ENCODE peak calls at places on chromosomes 3 and 15, in nine cellular contexts. P is CD8-positive, alpha-beta T cell; T is heart right ventricle; W is epithelial cell of proximal tubule; S is fibroblast of lung; U is nephron progenitor cell; A is endothelial cell; V is transverse colon; N is upper lobe of right lung. M is an unnamed sample.
A peak's percentile ranks its signal among the peaks of the same experiment; 100 is the strongest.

GRCh38 chr3:136075816-136076215 is 110.3 kb downstream of the PPP2R3A start:
- DNase-seq in P (no peak), T (no peak), W (no peak), S (peak; percentile 58), U (no peak), A (no peak), V (no peak), N (no peak), M (no peak)

GRCh38 chr3:60839242-60839641 is 412.0 kb downstream of the FHIT start:
- DNase-seq in P (no peak), T (no peak), W (no peak), S (peak; percentile 1), U (no peak), A (no peak), V (no peak), N (no peak), M (no peak)

GRCh38 chr3:161252143-161252542 is 31.0 kb downstream of the NMD3 start:
- DNase-seq in P (no peak), T (no peak), W (no peak), S (no peak), U (no peak), A (no peak), V (no peak), N (no peak), M (no peak)

GRCh38 chr3:197597335-197597734 is 41.6 kb upstream of the BDH1 start:
- DNase-seq in P (no peak), T (no peak), W (no peak), S (no peak), U (no peak), A (no peak), V (no peak), N (no peak), M (no peak)

GRCh38 chr15:74957301-74958035 is 896 bp upstream of the RPP25 start:
- DNase-seq in P (no peak), T (peak; percentile 29), W (no peak), S (no peak), U (no peak), A (peak; percentile 51), V (peak; percentile 67), N (peak; percentile 82), M (no peak)

GRCh38 chr3:189361103-189361835 is 189.5 kb downstream of the TPRG1 start:
- DNase-seq in P (no peak), T (no peak), W (no peak), S (no peak), U (no peak), A (no peak), V (no peak), N (no peak), M (no peak)

GRCh38 chr3:114093596-114093995 is 37.1 kb downstream of the QTRT2 start:
- DNase-seq in P (no peak), T (peak; percentile 29), W (peak; percentile 60), S (peak; percentile 76), U (no peak), A (no peak), V (peak; percentile 16), N (no peak), M (no peak)

GRCh38 chr3:60746690-60747416 is 504.4 kb downstream of the FHIT start:
- DNase-seq in P (no peak), T (no peak), W (no peak), S (peak; percentile 43), U (no peak), A (peak; percentile 7), V (no peak), N (no peak), M (no peak)

GRCh38 chr15:30859091-30859874 is 44.4 kb upstream of the FAN1 start:
- DNase-seq in P (no peak), T (no peak), W (no peak), S (peak; percentile 43), U (peak; percentile 10), A (peak; percentile 14), V (no peak), N (no peak), M (no peak)

GRCh38 chr3:135056733-135057310 is 261.8 kb downstream of the EPHB1 start:
- DNase-seq in P (no peak), T (no peak), W (no peak), S (no peak), U (no peak), A (no peak), V (no peak), N (no peak), M (no peak)

GRCh38 chr3:135055449-135055848 is 260.4 kb downstream of the EPHB1 start:
- DNase-seq in P (no peak), T (no peak), W (no peak), S (no peak), U (no peak), A (no peak), V (no peak), N (no peak), M (no peak)

GRCh38 chr3:135059580-135059979 is 264.5 kb downstream of the EPHB1 start:
- DNase-seq in P (no peak), T (no peak), W (no peak), S (no peak), U (no peak), A (no peak), V (no peak), N (no peak), M (no peak)

GRCh38 chr3:135057996-135058395 is 262.9 kb downstream of the EPHB1 start:
- DNase-seq in P (no peak), T (no peak), W (no peak), S (no peak), U (no peak), A (no peak), V (no peak), N (no peak), M (no peak)

GRCh38 chr3:135056084-135056730 is 261.1 kb downstream of the EPHB1 start:
- DNase-seq in P (no peak), T (no peak), W (no peak), S (no peak), U (no peak), A (no peak), V (no peak), N (no peak), M (no peak)
- TF ChIP-seq CTCF in P (no peak), T (no peak), W (no peak), S (no peak), U (no peak), A (no peak), V (no peak), N (no peak), M (no peak)

GRCh38 chr3:42001777-42002176 is 39.9 kb upstream of the ULK4 start:
- DNase-seq in P (no peak), T (no peak), W (no peak), S (no peak), U (no peak), A (no peak), V (no peak), N (no peak), M (no peak)

GRCh38 chr3:42002790-42003189 is 40.9 kb upstream of the ULK4 start:
- DNase-seq in P (no peak), T (no peak), W (no peak), S (no peak), U (no peak), A (no peak), V (no peak), N (no peak), M (no peak)

GRCh38 chr3:41997702-41998551 is 36.0 kb upstream of the ULK4 start:
- DNase-seq in P (no peak), T (no peak), W (no peak), S (peak; percentile 15), U (peak; percentile 13), A (peak; percentile 28), V (no peak), N (no peak), M (no peak)
- TF ChIP-seq CTCF in P (no peak), T (peak; percentile 47), W (peak; percentile 47), S (peak; percentile 48), U (peak; percentile 42), A (peak; percentile 41), V (no peak), N (peak; percentile 45), M (no peak)

DNA sequence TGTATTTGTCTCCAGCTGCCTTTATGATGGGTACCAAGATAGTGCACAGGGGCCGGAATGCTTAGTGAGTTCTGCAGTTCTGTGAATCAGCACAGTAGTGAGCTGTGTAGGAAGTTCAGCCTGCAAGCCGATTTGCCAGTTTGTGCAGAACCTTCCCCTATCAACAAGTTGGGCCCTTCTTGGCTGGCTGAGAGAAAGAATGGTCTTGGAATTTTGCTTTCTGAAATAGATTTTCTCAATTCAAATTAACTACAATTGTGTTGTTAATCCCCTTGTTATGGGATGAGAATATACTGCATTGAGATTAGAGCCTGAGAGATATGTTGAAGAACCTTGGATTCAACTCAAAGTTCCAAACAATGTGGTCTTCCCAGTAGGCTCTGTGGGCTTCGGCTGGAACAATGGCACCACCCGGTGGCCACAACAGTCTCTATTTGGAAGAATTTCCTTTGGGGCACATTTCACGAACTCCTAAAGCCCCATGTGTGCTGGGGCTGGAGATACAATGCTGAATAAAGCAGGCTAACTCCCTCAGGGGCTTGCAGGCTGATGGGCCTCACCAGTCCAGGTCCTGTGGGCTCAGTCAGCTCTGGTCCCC is 59.1 kb downstream of the TRIM42 start:
- DNase-seq in P (no peak), T (peak; percentile 40), W (no peak), S (peak; percentile 25), U (peak; percentile 51), A (peak; percentile 64), V (peak; percentile 18), N (no peak), M (no peak)
- TF ChIP-seq CTCF in P (no peak), T (peak; percentile 57), W (peak; percentile 81), S (peak; percentile 45), U (peak; percentile 48), A (peak; percentile 40), V (peak; percentile 22), N (peak; percentile 49), M (no peak)

GRCh38 chr15:79167776-79168175 is 77.2 kb upstream of the RASGRF1 start:
- DNase-seq in P (no peak), T (no peak), W (no peak), S (no peak), U (no peak), A (no peak), V (no peak), N (no peak), M (no peak)

GRCh38 chr15:79169531-79170123 is 79.0 kb upstream of the RASGRF1 start:
- DNase-seq in P (no peak), T (no peak), W (no peak), S (no peak), U (no peak), A (no peak), V (no peak), N (no peak), M (no peak)

GRCh38 chr15:79166311-79166955 is 75.9 kb upstream of the RASGRF1 start:
- DNase-seq in P (no peak), T (no peak), W (no peak), S (no peak), U (no peak), A (no peak), V (no peak), N (no peak), M (no peak)

GRCh38 chr15:79170256-79170664 is 79.7 kb upstream of the RASGRF1 start:
- DNase-seq in P (no peak), T (peak; percentile 35), W (peak; percentile 19), S (no peak), U (no peak), A (no peak), V (no peak), N (no peak), M (no peak)

DNA sequence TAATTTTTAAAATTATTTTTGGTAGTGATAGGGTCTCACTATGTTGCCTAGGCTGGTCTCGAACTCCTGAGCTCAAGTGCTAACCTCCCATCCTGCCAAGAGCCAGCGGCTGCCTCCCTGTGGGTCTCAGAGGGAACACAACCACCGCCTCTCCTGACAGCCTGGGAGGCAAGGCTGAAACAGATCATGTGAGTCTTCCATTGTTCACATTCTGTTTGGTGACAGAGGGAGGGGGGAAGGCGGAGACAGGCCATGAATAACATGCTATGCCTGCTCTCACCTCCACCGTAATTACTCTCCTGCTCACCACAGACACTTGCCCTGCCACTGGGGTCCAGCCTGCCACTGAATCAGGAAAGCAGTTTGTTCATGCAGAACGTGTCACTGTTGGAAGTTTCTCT is 78.3 kb upstream of the RASGRF1 start:
- DNase-seq in P (no peak), T (peak; percentile 42), W (peak; percentile 35), S (no peak), U (peak; percentile 37), A (peak; percentile 15), V (no peak), N (no peak), M (no peak)
- TF ChIP-seq CTCF in P (no peak), T (peak; percentile 16), W (peak; percentile 49), S (no peak), U (peak; percentile 8), A (no peak), V (no peak), N (no peak), M (no peak)